ENCODE peak calls at places on chromosomes 12 and 14, in five cellular contexts. U, S, A, D and N are unnamed samples.

GRCh38 chr14:37610945-37611523 is 15.6 kb downstream of the TTC6 start:
- DNase-seq in U (no peak), S (no peak), A (no peak), D (no peak), N (no peak)

GRCh38 chr14:74863274-74863673 is 12.7 kb downstream of the PROX2 start:
- DNase-seq in U (no peak), S (no peak), A (no peak), D (no peak), N (no peak)

GRCh38 chr14:26993541-26993940 is 395.7 kb upstream of the NOVA1 start:
- DNase-seq in U (no peak), S (no peak), A (no peak), D (no peak), N (no peak)

GRCh38 chr12:29314421-29314820 is 66.6 kb downstream of the ERGIC2 start:
- DNase-seq in U (no peak), S (no peak), A (no peak), D (no peak), N (no peak)

GRCh38 chr12:91603060-91603459 is 420.4 kb upstream of the DCN start:
- DNase-seq in U (no peak), S (no peak), A (no peak), D (no peak), N (no peak)

GRCh38 chr14:89915114-89915878 is 39.2 kb downstream of the EFCAB11 start:
- DNase-seq in U (peak), S (peak), A (peak), D (peak), N (peak)

GRCh38 chr12:43903686-43904085 is 67.8 kb downstream of the TMEM117 start:
- DNase-seq in U (no peak), S (no peak), A (no peak), D (no peak), N (no peak)

GRCh38 chr14:83164016-83164415 is 1630.4 kb upstream of the SEL1L start:
- DNase-seq in U (no peak), S (peak), A (no peak), D (no peak), N (no peak)

GRCh38 chr14:52268191-52269061 is 928 bp downstream of the PTGDR start:
- DNase-seq in U (peak), S (no peak), A (no peak), D (peak), N (no peak)

GRCh38 chr12:50597200-50598195 is 92.7 kb downstream of the DIP2B start:
- DNase-seq in U (no peak), S (peak), A (peak), D (peak), N (peak)

GRCh38 chr14:68790656-68791077 is 2.2 kb downstream of the ZFP36L1 start:
- DNase-seq in U (no peak), S (no peak), A (no peak), D (no peak), N (peak)

GRCh38 chr12:47754881-47755280 is 3.8 kb downstream of the RAPGEF3 start:
- DNase-seq in U (no peak), S (no peak), A (no peak), D (no peak), N (no peak)

GRCh38 chr14:65230287-65230728 is 128.0 kb upstream of the MAX start:
- DNase-seq in U (no peak), S (no peak), A (no peak), D (no peak), N (no peak)

GRCh38 chr14:106691601-106692291 is 1165.4 kb downstream of the TMEM121 start:
- DNase-seq in U (peak), S (no peak), A (peak), D (peak), N (peak)

GRCh38 chr12:2256453-2256852 is 203.7 kb downstream of the CACNA1C start:
- DNase-seq in U (no peak), S (peak), A (no peak), D (no peak), N (no peak)

GRCh38 chr12:65853489-65854157 is 29.3 kb downstream of the HMGA2 start:
- DNase-seq in U (no peak), S (peak), A (no peak), D (no peak), N (no peak)

GRCh38 chr12:121314441-121314840 is 17.9 kb upstream of the CAMKK2 start:
- DNase-seq in U (no peak), S (no peak), A (no peak), D (no peak), N (no peak)

GRCh38 chr12:47808574-47809380 is 10.9 kb downstream of the HDAC7 start:
- DNase-seq in U (peak), S (peak), A (no peak), D (no peak), N (peak)

GRCh38 chr14:75453817-75454434 is 26.1 kb downstream of the JDP2 start:
- DNase-seq in U (no peak), S (no peak), A (no peak), D (no peak), N (no peak)